ENCODE peak calls at places on chromosomes 13 and 19, in ten cellular contexts. One of them, this sample, is unnamed.

GRCh38 chr19:23779645-23780044 is 21.0 kb upstream of the ZNF681 start:
- DNase-seq in psoas muscle: no peak
- DNase-seq in PC-3: no peak
- DNase-seq in ascending aorta: no peak
- DNase-seq in lower leg skin: no peak
- DNase-seq in right cardiac atrium: no peak
- DNase-seq in cardiac muscle cell: no peak
- DNase-seq in stomach: no peak
- DNase-seq in heart left ventricle: no peak
- DNase-seq in tibial nerve: no peak
- DNase-seq in this sample: no peak

GRCh38 chr19:57382806-57383488 is 6.7 kb upstream of the ZNF548 start:
- DNase-seq in PC-3: no peak
- DNase-seq in psoas muscle: no peak
- DNase-seq in heart left ventricle: no peak
- DNase-seq in tibial nerve: no peak
- DNase-seq in right cardiac atrium: no peak
- DNase-seq in cardiac muscle cell: no peak
- DNase-seq in stomach: no peak
- DNase-seq in lower leg skin: no peak
- DNase-seq in ascending aorta: no peak
- DNase-seq in this sample: no peak

GRCh38 chr13:94716016-94716415 is 3.7 kb upstream of the SOX21 start:
- DNase-seq in psoas muscle: no peak
- DNase-seq in right cardiac atrium: no peak
- DNase-seq in lower leg skin: no peak
- DNase-seq in stomach: no peak
- DNase-seq in PC-3: peak
- DNase-seq in tibial nerve: no peak
- DNase-seq in heart left ventricle: no peak
- DNase-seq in ascending aorta: no peak
- DNase-seq in cardiac muscle cell: no peak
- DNase-seq in this sample: no peak

GRCh38 chr13:95355491-95355890 is 54.2 kb upstream of the ABCC4 start:
- DNase-seq in lower leg skin: no peak
- DNase-seq in PC-3: peak
- DNase-seq in right cardiac atrium: no peak
- DNase-seq in heart left ventricle: no peak
- DNase-seq in ascending aorta: no peak
- DNase-seq in cardiac muscle cell: no peak
- DNase-seq in psoas muscle: no peak
- DNase-seq in stomach: no peak
- DNase-seq in tibial nerve: no peak
- DNase-seq in this sample: no peak

GRCh38 chr13:24145231-24145630 is 15.3 kb upstream of the SPATA13 start:
- DNase-seq in cardiac muscle cell: no peak
- DNase-seq in tibial nerve: no peak
- DNase-seq in heart left ventricle: no peak
- DNase-seq in lower leg skin: no peak
- DNase-seq in right cardiac atrium: no peak
- DNase-seq in psoas muscle: no peak
- DNase-seq in ascending aorta: no peak
- DNase-seq in PC-3: no peak
- DNase-seq in stomach: no peak
- DNase-seq in this sample: no peak

GRCh38 chr19:53546766-53547541 is 9.0 kb downstream of the ZNF331 start:
- DNase-seq in PC-3: no peak
- DNase-seq in tibial nerve: no peak
- DNase-seq in cardiac muscle cell: no peak
- DNase-seq in ascending aorta: no peak
- DNase-seq in heart left ventricle: no peak
- DNase-seq in right cardiac atrium: no peak
- DNase-seq in psoas muscle: no peak
- DNase-seq in lower leg skin: no peak
- DNase-seq in stomach: no peak
- DNase-seq in this sample: no peak

GRCh38 chr19:16828990-16829821 is at the start of gene SIN3B:
- DNase-seq in right cardiac atrium: peak
- DNase-seq in lower leg skin: peak
- DNase-seq in stomach: peak
- DNase-seq in PC-3: peak
- DNase-seq in ascending aorta: peak
- DNase-seq in tibial nerve: peak
- DNase-seq in cardiac muscle cell: peak
- DNase-seq in psoas muscle: peak
- DNase-seq in heart left ventricle: peak
- DNase-seq in this sample: peak

GRCh38 chr19:49588370-49589122 is 2.4 kb upstream of the PRR12 start:
- DNase-seq in PC-3: no peak
- DNase-seq in right cardiac atrium: no peak
- DNase-seq in stomach: no peak
- DNase-seq in lower leg skin: no peak
- DNase-seq in tibial nerve: no peak
- DNase-seq in ascending aorta: no peak
- DNase-seq in heart left ventricle: no peak
- DNase-seq in cardiac muscle cell: no peak
- DNase-seq in psoas muscle: no peak
- DNase-seq in this sample: peak

GRCh38 chr19:38977445-38978314 is 2.1 kb upstream of the FBXO17 start:
- DNase-seq in heart left ventricle: no peak
- DNase-seq in stomach: no peak
- DNase-seq in PC-3: no peak
- DNase-seq in psoas muscle: no peak
- DNase-seq in cardiac muscle cell: no peak
- DNase-seq in tibial nerve: no peak
- DNase-seq in ascending aorta: no peak
- DNase-seq in lower leg skin: no peak
- DNase-seq in right cardiac atrium: no peak
- DNase-seq in this sample: peak

GRCh38 chr19:38975214-38975860 is at the start of gene FBXO17:
- DNase-seq in PC-3: no peak
- DNase-seq in lower leg skin: peak
- DNase-seq in right cardiac atrium: peak
- DNase-seq in ascending aorta: peak
- DNase-seq in tibial nerve: peak
- DNase-seq in psoas muscle: peak
- DNase-seq in heart left ventricle: peak
- DNase-seq in stomach: peak
- DNase-seq in cardiac muscle cell: peak
- DNase-seq in this sample: no peak

GRCh38 chr19:38974599-38975213 is 836 bp downstream of the FBXO17 start:
- DNase-seq in lower leg skin: no peak
- DNase-seq in psoas muscle: no peak
- DNase-seq in right cardiac atrium: no peak
- DNase-seq in cardiac muscle cell: no peak
- DNase-seq in tibial nerve: no peak
- DNase-seq in PC-3: no peak
- DNase-seq in heart left ventricle: no peak
- DNase-seq in ascending aorta: no peak
- DNase-seq in stomach: no peak
- DNase-seq in this sample: no peak

GRCh38 chr19:38978315-38978689 is 2.8 kb upstream of the FBXO17 start:
- DNase-seq in tibial nerve: no peak
- DNase-seq in right cardiac atrium: no peak
- DNase-seq in heart left ventricle: no peak
- DNase-seq in lower leg skin: no peak
- DNase-seq in stomach: no peak
- DNase-seq in cardiac muscle cell: no peak
- DNase-seq in ascending aorta: no peak
- DNase-seq in psoas muscle: no peak
- DNase-seq in PC-3: no peak
- DNase-seq in this sample: no peak

DNA sequence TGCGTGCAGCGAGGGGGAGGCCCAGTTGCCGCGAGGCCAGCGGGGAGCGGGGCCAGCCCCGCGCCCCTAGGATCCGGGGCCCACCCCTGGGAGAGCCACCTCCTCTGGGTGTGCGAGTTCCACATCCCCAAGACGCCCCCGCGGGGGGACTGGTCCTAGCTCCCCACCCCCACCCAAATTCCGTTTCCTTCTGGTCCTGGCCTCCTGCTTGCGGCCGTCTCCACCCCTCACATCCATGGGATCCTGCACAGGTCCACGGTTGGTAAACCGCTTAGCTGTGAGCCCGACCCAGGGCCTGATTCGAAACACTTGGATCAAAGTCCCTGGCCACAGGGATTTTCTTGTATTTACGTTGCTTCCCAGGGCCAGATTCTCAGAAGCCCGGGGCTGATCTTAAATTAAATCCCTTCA is 324 bp upstream of the FBXO17 start:
- DNase-seq in right cardiac atrium: no peak
- DNase-seq in lower leg skin: no peak
- DNase-seq in tibial nerve: no peak
- DNase-seq in ascending aorta: no peak
- DNase-seq in psoas muscle: no peak
- DNase-seq in heart left ventricle: no peak
- DNase-seq in PC-3: no peak
- DNase-seq in cardiac muscle cell: no peak
- DNase-seq in stomach: no peak
- DNase-seq in this sample: no peak
- H3K4me3 ChIP-seq in right cardiac atrium: peak
- H3K4me3 ChIP-seq in lower leg skin: peak
- H3K4me3 ChIP-seq in tibial nerve: peak
- H3K4me3 ChIP-seq in ascending aorta: peak
- H3K4me3 ChIP-seq in psoas muscle: peak
- H3K4me3 ChIP-seq in heart left ventricle: peak
- H3K4me3 ChIP-seq in PC-3: no peak
- H3K4me3 ChIP-seq in cardiac muscle cell: peak
- H3K4me3 ChIP-seq in stomach: peak
- H3K4me3 ChIP-seq in this sample: no peak

GRCh38 chr19:40284501-40285352 is at the start of gene AKT2:
- DNase-seq in cardiac muscle cell: peak
- DNase-seq in ascending aorta: no peak
- DNase-seq in right cardiac atrium: peak
- DNase-seq in lower leg skin: no peak
- DNase-seq in stomach: no peak
- DNase-seq in psoas muscle: peak
- DNase-seq in tibial nerve: no peak
- DNase-seq in heart left ventricle: no peak
- DNase-seq in PC-3: no peak
- DNase-seq in this sample: peak

GRCh38 chr19:40282920-40283319 is 2.2 kb downstream of the AKT2 start:
- DNase-seq in PC-3: no peak
- DNase-seq in tibial nerve: no peak
- DNase-seq in stomach: no peak
- DNase-seq in cardiac muscle cell: no peak
- DNase-seq in lower leg skin: no peak
- DNase-seq in right cardiac atrium: no peak
- DNase-seq in ascending aorta: no peak
- DNase-seq in psoas muscle: no peak
- DNase-seq in heart left ventricle: no peak
- DNase-seq in this sample: no peak

GRCh38 chr19:40284251-40284500 is 969 bp downstream of the AKT2 start:
- DNase-seq in right cardiac atrium: no peak
- DNase-seq in ascending aorta: no peak
- DNase-seq in psoas muscle: no peak
- DNase-seq in PC-3: no peak
- DNase-seq in lower leg skin: no peak
- DNase-seq in cardiac muscle cell: peak
- DNase-seq in stomach: no peak
- DNase-seq in heart left ventricle: no peak
- DNase-seq in tibial nerve: no peak
- DNase-seq in this sample: no peak

GRCh38 chr19:40282209-40282580 is 3.0 kb downstream of the AKT2 start:
- DNase-seq in psoas muscle: no peak
- DNase-seq in PC-3: no peak
- DNase-seq in stomach: no peak
- DNase-seq in heart left ventricle: no peak
- DNase-seq in ascending aorta: no peak
- DNase-seq in lower leg skin: no peak
- DNase-seq in tibial nerve: no peak
- DNase-seq in right cardiac atrium: no peak
- DNase-seq in cardiac muscle cell: no peak
- DNase-seq in this sample: no peak

DNA sequence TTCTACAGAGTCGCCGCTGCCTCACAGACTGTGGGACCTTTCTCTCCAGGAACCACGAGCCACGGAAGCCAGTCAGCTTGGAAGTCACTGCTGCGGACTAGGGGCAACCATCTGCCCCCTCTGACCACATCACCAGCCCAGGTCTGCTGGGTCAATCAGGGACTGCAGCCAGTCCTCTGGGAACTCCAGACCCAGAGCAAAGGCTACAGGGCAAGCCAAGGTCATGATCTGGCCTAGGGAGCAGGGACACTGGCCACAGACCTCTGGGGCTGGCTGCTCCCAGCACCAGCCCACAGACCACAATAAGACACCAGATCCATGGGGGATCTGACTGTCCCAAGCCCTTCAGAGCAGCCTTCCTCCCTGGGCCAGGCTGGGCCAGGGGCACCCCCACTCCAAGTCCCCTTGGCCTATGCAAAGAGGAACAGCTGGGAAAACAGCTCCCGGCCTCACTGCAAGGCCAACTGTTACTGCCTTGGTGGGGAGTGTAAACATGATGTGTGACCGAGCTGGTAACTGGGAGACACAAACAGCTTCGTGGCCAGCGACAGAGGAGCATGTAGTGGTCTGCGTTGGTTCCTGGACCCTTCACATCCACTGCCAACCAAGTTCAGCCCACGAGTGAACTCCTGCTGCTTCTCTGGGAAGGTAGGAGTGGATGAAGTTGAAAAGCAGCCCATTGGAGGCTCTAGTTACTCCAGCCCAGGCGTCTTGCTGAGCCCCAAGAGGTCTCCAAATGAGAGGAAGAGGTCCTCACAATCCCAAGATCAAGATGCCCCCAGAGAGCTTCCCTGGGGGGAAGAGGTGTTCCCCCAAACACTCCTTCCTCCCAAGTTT is 1.5 kb downstream of the AKT2 start:
- DNase-seq in cardiac muscle cell: no peak
- DNase-seq in right cardiac atrium: no peak
- DNase-seq in tibial nerve: no peak
- DNase-seq in heart left ventricle: no peak
- DNase-seq in lower leg skin: no peak
- DNase-seq in ascending aorta: no peak
- DNase-seq in PC-3: no peak
- DNase-seq in stomach: no peak
- DNase-seq in psoas muscle: no peak
- DNase-seq in this sample: no peak
- H3K4me3 ChIP-seq in cardiac muscle cell: peak
- H3K4me3 ChIP-seq in right cardiac atrium: peak
- H3K4me3 ChIP-seq in tibial nerve: peak
- H3K4me3 ChIP-seq in heart left ventricle: peak
- H3K4me3 ChIP-seq in lower leg skin: no peak
- H3K4me3 ChIP-seq in ascending aorta: peak
- H3K4me3 ChIP-seq in PC-3: peak
- H3K4me3 ChIP-seq in stomach: peak
- H3K4me3 ChIP-seq in psoas muscle: peak
- H3K4me3 ChIP-seq in this sample: peak

GRCh38 chr13:30697177-30697953 is 38.0 kb upstream of the ALOX5AP start:
- DNase-seq in tibial nerve: no peak
- DNase-seq in psoas muscle: no peak
- DNase-seq in cardiac muscle cell: no peak
- DNase-seq in ascending aorta: peak
- DNase-seq in lower leg skin: no peak
- DNase-seq in stomach: no peak
- DNase-seq in heart left ventricle: no peak
- DNase-seq in PC-3: no peak
- DNase-seq in right cardiac atrium: no peak
- DNase-seq in this sample: no peak

GRCh38 chr13:30700364-30700763 is 35.0 kb upstream of the ALOX5AP start:
- DNase-seq in ascending aorta: peak
- DNase-seq in psoas muscle: no peak
- DNase-seq in right cardiac atrium: no peak
- DNase-seq in PC-3: no peak
- DNase-seq in lower leg skin: no peak
- DNase-seq in stomach: no peak
- DNase-seq in cardiac muscle cell: no peak
- DNase-seq in heart left ventricle: no peak
- DNase-seq in tibial nerve: no peak
- DNase-seq in this sample: no peak

GRCh38 chr13:30696278-30697176 is 38.8 kb upstream of the ALOX5AP start:
- DNase-seq in right cardiac atrium: peak
- DNase-seq in psoas muscle: peak
- DNase-seq in heart left ventricle: peak
- DNase-seq in PC-3: no peak
- DNase-seq in lower leg skin: no peak
- DNase-seq in stomach: no peak
- DNase-seq in ascending aorta: peak
- DNase-seq in tibial nerve: no peak
- DNase-seq in cardiac muscle cell: peak
- DNase-seq in this sample: no peak

GRCh38 chr13:30698023-30698422 is 37.3 kb upstream of the ALOX5AP start:
- DNase-seq in PC-3: no peak
- DNase-seq in cardiac muscle cell: no peak
- DNase-seq in psoas muscle: no peak
- DNase-seq in heart left ventricle: no peak
- DNase-seq in stomach: no peak
- DNase-seq in lower leg skin: no peak
- DNase-seq in ascending aorta: peak
- DNase-seq in right cardiac atrium: no peak
- DNase-seq in tibial nerve: no peak
- DNase-seq in this sample: no peak

DNA sequence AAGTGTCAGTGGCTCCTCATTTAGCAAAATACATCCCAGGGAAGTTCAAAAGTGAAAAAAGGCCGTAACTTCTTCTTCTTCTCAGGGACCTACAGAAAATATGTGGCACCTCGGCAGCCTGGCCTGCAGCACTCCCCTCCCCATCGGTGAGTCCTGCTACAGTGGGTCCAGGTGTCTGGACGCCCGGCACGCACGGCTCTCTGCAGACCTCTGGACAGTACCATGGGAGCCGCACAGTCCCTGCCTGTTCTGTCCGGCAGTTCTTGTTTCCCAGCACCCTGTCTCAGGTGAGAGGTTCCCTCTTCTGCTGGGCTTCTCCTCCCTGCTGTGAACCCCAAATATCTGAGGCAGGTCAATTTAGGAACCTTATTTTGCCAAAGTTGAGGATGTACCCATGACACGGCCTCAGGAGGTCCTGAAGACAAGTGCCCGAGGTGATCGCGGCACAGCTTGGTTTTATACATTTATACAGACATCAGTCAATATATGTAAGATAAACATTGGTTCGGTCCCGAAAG is 36.8 kb upstream of the ALOX5AP start:
- DNase-seq in heart left ventricle: no peak
- DNase-seq in stomach: no peak
- DNase-seq in tibial nerve: no peak
- DNase-seq in cardiac muscle cell: no peak
- DNase-seq in psoas muscle: no peak
- DNase-seq in lower leg skin: no peak
- DNase-seq in PC-3: no peak
- DNase-seq in right cardiac atrium: no peak
- DNase-seq in ascending aorta: peak
- DNase-seq in this sample: no peak
- H3K4me3 ChIP-seq in heart left ventricle: no peak
- H3K4me3 ChIP-seq in stomach: no peak
- H3K4me3 ChIP-seq in tibial nerve: no peak
- H3K4me3 ChIP-seq in cardiac muscle cell: no peak
- H3K4me3 ChIP-seq in psoas muscle: no peak
- H3K4me3 ChIP-seq in lower leg skin: no peak
- H3K4me3 ChIP-seq in PC-3: no peak
- H3K4me3 ChIP-seq in right cardiac atrium: no peak
- H3K4me3 ChIP-seq in ascending aorta: no peak
- H3K4me3 ChIP-seq in this sample: no peak

GRCh38 chr13:41426047-41426446 is 31.3 kb upstream of the RGCC start:
- DNase-seq in lower leg skin: no peak
- DNase-seq in tibial nerve: no peak
- DNase-seq in PC-3: no peak
- DNase-seq in heart left ventricle: no peak
- DNase-seq in right cardiac atrium: no peak
- DNase-seq in psoas muscle: no peak
- DNase-seq in ascending aorta: no peak
- DNase-seq in cardiac muscle cell: no peak
- DNase-seq in stomach: no peak
- DNase-seq in this sample: no peak

GRCh38 chr13:41427700-41428099 is 29.6 kb upstream of the RGCC start:
- DNase-seq in PC-3: no peak
- DNase-seq in psoas muscle: no peak
- DNase-seq in cardiac muscle cell: no peak
- DNase-seq in ascending aorta: no peak
- DNase-seq in tibial nerve: no peak
- DNase-seq in right cardiac atrium: no peak
- DNase-seq in stomach: no peak
- DNase-seq in heart left ventricle: no peak
- DNase-seq in lower leg skin: no peak
- DNase-seq in this sample: no peak

DNA sequence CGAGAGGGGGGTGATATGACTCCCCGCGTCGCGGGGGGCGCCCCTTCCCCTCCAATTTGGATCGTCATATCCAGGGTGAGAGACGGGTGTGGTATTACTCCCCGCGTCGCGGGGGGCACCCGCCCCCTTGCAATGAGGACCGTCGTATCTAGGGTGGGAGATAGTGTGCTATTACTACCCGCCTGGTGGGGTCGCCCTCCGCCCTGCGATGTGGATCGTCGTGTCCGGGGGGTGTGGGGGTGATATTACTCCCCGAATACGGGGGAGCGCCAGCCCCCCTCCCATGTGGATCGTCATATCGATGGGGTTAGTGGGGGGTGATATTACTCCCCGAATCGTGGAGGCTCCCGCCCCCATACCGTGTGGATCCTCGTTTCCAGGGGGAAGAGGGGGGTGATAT is 29.2 kb upstream of the RGCC start:
- DNase-seq in PC-3: no peak
- DNase-seq in lower leg skin: no peak
- DNase-seq in ascending aorta: no peak
- DNase-seq in right cardiac atrium: no peak
- DNase-seq in tibial nerve: no peak
- DNase-seq in cardiac muscle cell: no peak
- DNase-seq in heart left ventricle: peak
- DNase-seq in psoas muscle: no peak
- DNase-seq in stomach: no peak
- DNase-seq in this sample: no peak
- H3K4me3 ChIP-seq in PC-3: no peak
- H3K4me3 ChIP-seq in lower leg skin: no peak
- H3K4me3 ChIP-seq in ascending aorta: no peak
- H3K4me3 ChIP-seq in right cardiac atrium: peak
- H3K4me3 ChIP-seq in tibial nerve: peak
- H3K4me3 ChIP-seq in cardiac muscle cell: no peak
- H3K4me3 ChIP-seq in heart left ventricle: peak
- H3K4me3 ChIP-seq in psoas muscle: peak
- H3K4me3 ChIP-seq in stomach: peak
- H3K4me3 ChIP-seq in this sample: no peak